ENCODE peak calls at places on chromosomes 3 and 15, in ten cellular contexts. L is trophoblast cell; K is cardiac muscle cell; Z is ovary; F is hepatocyte; I is tibial nerve; N is HepG2; C is CD8-positive, alpha-beta T cell; O is adipocyte; X is mesendoderm. U is an unnamed sample.

GRCh38 chr15:29268706-29269484 is 727 bp downstream of the NSMCE3 start:
- DNase-seq in Z (peak; percentile 65), F (peak; percentile 59), C (peak; percentile 78), N (no peak), I (peak; percentile 33), X (peak; percentile 66), K (peak; percentile 33), L (peak; percentile 12), O (peak; percentile 70), U (peak; percentile 70)

GRCh38 chr3:52225452-52226228 is at the start of gene TLR9:
- DNase-seq in C (no peak), K (no peak), Z (no peak), I (no peak), X (no peak), F (no peak), L (no peak), N (no peak), O (no peak), U (no peak)

GRCh38 chr3:151290673-151291072 is 12.3 kb upstream of the P2RY14 start:
- DNase-seq in X (no peak), L (no peak), C (no peak), F (no peak), O (peak; percentile 77), I (no peak), Z (no peak), N (no peak), K (peak; percentile 67), U (no peak)

GRCh38 chr15:63791236-63791635 is 42.5 kb downstream of the HERC1 start:
- DNase-seq in O (peak; percentile 22), I (no peak), Z (no peak), K (no peak), N (no peak), X (no peak), F (no peak), L (no peak), C (no peak), U (no peak)

GRCh38 chr3:57046120-57046519 is 14.3 kb upstream of the SPATA12 start:
- DNase-seq in O (no peak), C (no peak), K (no peak), L (no peak), Z (no peak), N (no peak), X (no peak), F (no peak), I (no peak), U (no peak)

GRCh38 chr3:104412608-104413580 is 953.8 kb upstream of the ALCAM start:
- DNase-seq in K (peak; percentile 3), X (no peak), N (no peak), L (peak; percentile 59), I (no peak), Z (no peak), O (no peak), F (no peak), C (no peak), U (no peak)

GRCh38 chr3:27454461-27454860 is 29.7 kb downstream of the SLC4A7 start:
- DNase-seq in K (no peak), F (no peak), X (no peak), Z (no peak), I (no peak), C (no peak), L (no peak), O (no peak), N (no peak), U (no peak)

GRCh38 chr15:42155546-42156265 is 730 bp downstream of the PLA2G4F start:
- DNase-seq in I (no peak), N (no peak), L (peak; percentile 73), C (no peak), X (peak; percentile 62), F (peak; percentile 82), Z (no peak), O (no peak), K (no peak), U (peak; percentile 34)

GRCh38 chr3:58217209-58217811 is 6.5 kb upstream of the DNASE1L3 start:
- DNase-seq in N (peak; percentile 84), O (peak; percentile 72), C (peak; percentile 60), L (peak; percentile 38), Z (peak; percentile 61), K (peak; percentile 71), I (peak; percentile 63), X (peak; percentile 95), F (peak; percentile 75), U (peak; percentile 77)

GRCh38 chr3:48466386-48467109 is 20.0 kb downstream of the ATRIP start:
- DNase-seq in C (peak; percentile 37), K (no peak), L (no peak), N (no peak), F (no peak), I (no peak), O (no peak), Z (peak; percentile 61), X (no peak), U (no peak)

GRCh38 chr3:155741081-155741480 is 3.8 kb downstream of the PLCH1 start:
- DNase-seq in F (no peak), Z (no peak), O (no peak), N (no peak), X (no peak), L (no peak), I (no peak), K (no peak), C (no peak), U (no peak)

GRCh38 chr3:155741598-155741997 is 3.3 kb downstream of the PLCH1 start:
- DNase-seq in K (no peak), L (no peak), I (no peak), O (no peak), Z (no peak), X (no peak), F (no peak), N (no peak), C (no peak), U (no peak)

GRCh38 chr3:155737844-155738460 is 6.9 kb downstream of the PLCH1 start:
- DNase-seq in X (peak; percentile 39), N (peak; percentile 90), L (no peak), K (no peak), O (no peak), F (peak; percentile 83), I (no peak), Z (no peak), C (no peak), U (no peak)

GRCh38 chr3:155738580-155739076 is 6.2 kb downstream of the PLCH1 start:
- DNase-seq in N (no peak), I (no peak), C (no peak), X (no peak), Z (no peak), F (no peak), L (no peak), O (no peak), K (no peak), U (no peak)

DNA sequence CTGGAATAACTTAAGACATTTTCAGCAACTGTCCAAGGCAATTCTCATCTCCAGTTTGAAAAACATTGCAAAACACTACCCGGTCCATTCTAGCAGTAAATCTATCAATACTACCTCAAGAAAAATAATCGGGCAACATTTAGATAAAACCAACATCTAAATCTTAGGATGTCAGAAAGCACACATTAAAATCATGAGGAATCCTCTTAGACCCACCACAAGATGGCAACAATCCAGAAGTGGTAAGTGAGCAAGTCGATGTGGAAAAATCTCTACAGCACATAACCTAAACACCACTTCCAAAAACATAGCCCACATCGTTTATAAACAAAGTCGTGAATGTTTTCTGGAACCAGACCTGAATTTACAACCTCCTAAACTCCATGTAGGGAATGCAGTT is 5.7 kb downstream of the PLCH1 start:
- DNase-seq in C (no peak), X (peak; percentile 46), O (no peak), L (no peak), N (peak; percentile 43), F (peak; percentile 41), Z (no peak), I (no peak), K (no peak), U (no peak)
- H3K27me3 ChIP-seq in C (no peaks in the 10 kb centered on the region), X (no peaks in the 10 kb centered on the region), O (peaks cover 2% of the 10 kb centered on the region), L (no peaks in the 10 kb centered on the region), N (no peaks in the 10 kb centered on the region), F (no peaks in the 10 kb centered on the region), Z (no peaks in the 10 kb centered on the region), I (no peaks in the 10 kb centered on the region), K (peaks cover 3% of the 10 kb centered on the region), U (peaks cover 19% of the 10 kb centered on the region)

GRCh38 chr3:179731544-179731943 is 78.7 kb downstream of the USP13 start:
- DNase-seq in N (no peak), Z (no peak), X (no peak), L (no peak), K (no peak), I (no peak), O (no peak), C (no peak), F (no peak), U (no peak)
- H3K36me3 ChIP-seq in N (peaks cover 31% of the 10 kb centered on the region), Z (no peaks in the 10 kb centered on the region), X (peaks cover 1% of the 10 kb centered on the region), L (no peaks in the 10 kb centered on the region), K (peaks cover 18% of the 10 kb centered on the region), I (no peaks in the 10 kb centered on the region), O (peaks cover 7% of the 10 kb centered on the region), C (peaks cover 3% of the 10 kb centered on the region), F (no peaks in the 10 kb centered on the region), U (peaks cover 40% of the 10 kb centered on the region)

DNA sequence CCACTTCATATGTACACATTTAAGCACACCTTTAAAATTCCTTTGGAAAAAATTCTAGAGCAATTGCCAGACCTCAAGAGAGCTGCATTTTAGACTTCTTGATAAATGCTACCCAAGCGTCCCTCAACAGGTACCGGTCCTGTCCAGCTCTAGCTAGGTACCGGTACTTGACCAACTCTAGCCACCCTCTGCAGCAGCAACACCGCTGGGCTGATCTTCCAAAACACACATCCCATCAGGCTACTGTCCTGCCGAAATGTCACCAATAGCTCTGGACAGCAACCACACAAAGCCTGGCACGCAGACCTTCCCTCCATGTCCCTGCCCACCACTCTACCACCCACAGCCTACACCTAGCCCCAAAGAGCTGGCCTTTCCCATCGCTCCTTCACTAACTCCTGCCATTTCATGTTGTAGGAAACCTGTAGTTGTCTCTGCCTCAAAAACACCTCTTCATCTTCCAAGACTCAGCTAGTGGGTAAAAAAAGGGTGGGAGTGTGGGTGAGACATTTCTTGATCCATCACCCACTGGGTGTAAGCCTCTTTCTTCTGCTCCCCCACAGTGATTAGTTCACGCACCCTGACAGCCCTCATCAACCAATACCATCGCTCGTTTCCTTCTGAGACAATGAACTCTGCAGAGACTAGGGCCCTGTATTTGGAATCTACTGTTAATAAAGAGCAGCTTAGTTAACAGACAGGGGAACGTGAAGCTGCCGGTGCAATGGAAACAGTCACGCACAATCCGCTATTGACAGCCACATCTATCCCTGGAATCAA is 6.8 kb downstream of the CHSY1 start:
- DNase-seq in C (no peak), L (no peak), Z (no peak), N (no peak), I (no peak), F (no peak), K (no peak), O (no peak), X (no peak), U (no peak)
- H3K4me1 ChIP-seq in C (peaks cover 81% of the 10 kb centered on the region), L (peaks cover 2% of the 10 kb centered on the region), Z (peaks cover 46% of the 10 kb centered on the region), N (peaks cover 82% of the 10 kb centered on the region), I (no peaks in the 10 kb centered on the region), F (peaks cover 24% of the 10 kb centered on the region), K (peaks cover 59% of the 10 kb centered on the region), O (peaks cover 13% of the 10 kb centered on the region), X (no peaks in the 10 kb centered on the region), U (peaks cover 30% of the 10 kb centered on the region)

DNA sequence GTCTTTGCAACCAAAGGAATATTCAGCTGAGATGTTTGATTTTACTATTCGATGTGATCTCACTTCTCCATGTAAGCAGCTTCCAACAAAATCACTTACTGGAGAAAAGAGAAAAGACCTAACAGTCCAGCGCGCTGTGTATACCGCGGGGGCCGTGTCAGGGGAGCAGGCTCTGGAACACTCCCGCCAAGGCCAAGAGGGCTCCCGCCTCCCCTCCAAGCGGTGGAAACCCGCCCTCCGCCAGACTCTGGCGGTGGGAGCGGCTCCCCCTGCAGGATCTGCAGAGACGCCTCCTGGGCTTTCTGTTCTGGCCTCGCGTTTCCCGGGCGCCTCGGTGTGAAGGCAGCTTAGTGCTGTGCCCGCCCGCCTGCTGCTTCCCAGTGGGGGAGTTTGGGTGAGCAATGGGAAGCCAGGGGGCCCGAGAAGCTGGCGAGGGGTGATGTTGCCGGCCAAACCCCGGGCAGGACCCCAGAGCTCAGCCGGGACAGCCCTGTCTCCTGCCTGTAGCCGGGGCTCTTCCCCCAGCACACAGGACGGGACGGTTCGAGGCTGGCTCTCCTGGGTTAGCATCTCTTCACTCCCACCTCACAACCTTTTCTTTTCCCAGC is 36.3 kb downstream of the CHST14 start:
- DNase-seq in O (peak; percentile 93), K (peak; percentile 82), L (peak; percentile 62), C (peak; percentile 65), X (peak; percentile 88), Z (peak; percentile 93), F (peak; percentile 91), I (peak; percentile 41), N (peak; percentile 69), U (peak; percentile 63)
- H3K27me3 ChIP-seq in O (peaks cover 9% of the 10 kb centered on the region), K (peaks cover 40% of the 10 kb centered on the region), L (peaks cover 12% of the 10 kb centered on the region), C (peaks cover 18% of the 10 kb centered on the region), X (peaks cover 6% of the 10 kb centered on the region), Z (no peaks in the 10 kb centered on the region), F (no peaks in the 10 kb centered on the region), I (no peaks in the 10 kb centered on the region), N (peaks cover 4% of the 10 kb centered on the region), U (no peaks in the 10 kb centered on the region)

U was measured in tibial artery.